ENCODE peak calls at places on chromosome 12, in eight cellular contexts. A is stomach, X is transverse colon, R is heart left ventricle, N is psoas muscle, E is tibial artery, J is lung, Q is adrenal gland. D is an unnamed sample.

GRCh38 chr12:75717902-75718301 is 206.5 kb upstream of the KRR1 start:
- DNase-seq in A (no peak), J (no peak), E (no peak), X (no peak), Q (no peak), R (no peak), N (no peak), D (no peak)

GRCh38 chr12:42669471-42669997 is 80.0 kb upstream of the PRICKLE1 start:
- DNase-seq in E (no peak), R (no peak), N (no peak), X (no peak), J (no peak), A (no peak), Q (no peak), D (no peak)

GRCh38 chr12:121355818-121356217 is 3.6 kb upstream of the ANAPC5 start:
- DNase-seq in Q (no peak), N (no peak), J (no peak), A (no peak), X (no peak), R (no peak), E (no peak), D (no peak)

GRCh38 chr12:101299931-101300330 is 20.0 kb downstream of the UTP20 start:
- DNase-seq in X (no peak), Q (no peak), R (no peak), A (no peak), E (no peak), J (no peak), N (no peak), D (no peak)

GRCh38 chr12:57270966-57271470 is 20.0 kb upstream of the STAC3 start:
- DNase-seq in J (no peak), X (no peak), R (no peak), A (no peak), N (no peak), E (no peak), Q (no peak), D (peak; percentile 8)

GRCh38 chr12:64180951-64181350 is 41.1 kb downstream of the KICS2 start:
- DNase-seq in N (no peak), R (peak; percentile 13), E (no peak), X (no peak), J (no peak), Q (peak; percentile 64), A (no peak), D (no peak)

GRCh38 chr12:130649101-130649571 is 67.0 kb downstream of the RIMBP2 start:
- DNase-seq in Q (no peak), N (no peak), A (no peak), R (no peak), X (no peak), J (no peak), E (no peak), D (no peak)

GRCh38 chr12:11758087-11758837 is 108.8 kb downstream of the ETV6 start:
- DNase-seq in E (no peak), Q (peak; percentile 65), J (no peak), N (no peak), R (peak; percentile 60), A (no peak), X (no peak), D (no peak)

GRCh38 chr12:67161322-67161918 is 107.7 kb upstream of the CAND1 start:
- DNase-seq in N (no peak), Q (peak; percentile 78), R (no peak), A (peak; percentile 33), X (peak; percentile 39), J (peak; percentile 37), E (no peak), D (peak; percentile 40)

GRCh38 chr12:157644-158043 is 56.3 kb downstream of the SLC6A12 start:
- DNase-seq in N (no peak), Q (no peak), E (no peak), A (no peak), R (no peak), J (no peak), X (no peak), D (no peak)

GRCh38 chr12:54413284-54414190 is 5.5 kb downstream of the ITGA5 start:
- DNase-seq in A (peak; percentile 37), E (peak; percentile 83), R (peak; percentile 60), J (peak; percentile 68), X (peak; percentile 55), Q (no peak), N (no peak), D (no peak)
- H3K36me3 ChIP-seq in A (peaks cover 33% of the 10 kb centered on the region), E (peaks cover 78% of the 10 kb centered on the region), R (peaks cover 36% of the 10 kb centered on the region), J (peaks cover 11% of the 10 kb centered on the region), X (no peaks in the 10 kb centered on the region), Q (no peaks in the 10 kb centered on the region), N (no peaks in the 10 kb centered on the region), D (no peaks in the 10 kb centered on the region)

DNA sequence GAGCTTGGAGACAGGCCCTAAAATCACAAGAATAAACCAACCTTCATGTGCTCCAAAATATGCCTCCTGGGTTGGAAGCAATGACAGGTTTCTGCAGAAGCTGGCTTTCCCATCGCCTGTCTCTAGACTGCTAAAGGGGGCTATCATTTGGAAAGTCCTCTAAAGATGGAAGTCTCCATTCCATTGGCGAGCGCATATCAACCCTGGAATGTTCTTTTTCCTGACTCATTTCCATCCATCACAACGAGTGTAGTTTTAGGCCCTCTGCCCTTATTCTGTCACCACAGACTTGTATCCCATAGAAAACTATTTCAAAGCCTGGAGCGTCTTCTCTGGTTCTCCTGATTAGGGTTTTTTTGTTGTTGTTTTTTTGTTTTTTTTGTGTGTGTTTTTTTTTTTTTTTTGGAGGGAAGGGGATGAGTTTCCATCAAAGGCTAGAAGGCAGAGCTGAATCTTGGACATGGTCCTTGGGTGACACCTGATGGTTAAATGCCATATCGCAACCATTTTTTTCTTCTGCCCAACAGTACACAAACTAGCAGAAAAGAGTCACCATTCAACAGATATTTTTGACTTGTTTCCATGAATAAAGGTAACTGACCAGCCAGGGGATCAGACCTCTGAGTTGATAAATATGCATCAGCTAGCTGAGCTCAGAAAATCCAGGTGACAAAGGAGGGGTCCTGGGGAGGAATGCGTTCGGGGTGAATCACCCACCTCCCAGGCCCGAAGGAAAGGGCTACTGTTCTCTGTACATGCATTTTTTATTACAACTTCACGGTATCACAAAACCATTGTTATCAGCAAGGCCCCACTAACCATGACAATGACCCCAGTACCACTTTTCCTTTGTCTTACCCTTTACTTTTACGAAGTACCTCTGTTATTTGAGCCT is 40.5 kb downstream of the KCNA5 start:
- DNase-seq in J (no peak), X (no peak), Q (peak; percentile 62), N (no peak), R (no peak), A (no peak), E (no peak), D (no peak)
- H3K4me1 ChIP-seq in J (no peaks in the 10 kb centered on the region), X (no peaks in the 10 kb centered on the region), Q (no peaks in the 10 kb centered on the region), N (no peaks in the 10 kb centered on the region), R (no peaks in the 10 kb centered on the region), A (no peaks in the 10 kb centered on the region), E (peaks cover 27% of the 10 kb centered on the region), D (no peaks in the 10 kb centered on the region)

DNA sequence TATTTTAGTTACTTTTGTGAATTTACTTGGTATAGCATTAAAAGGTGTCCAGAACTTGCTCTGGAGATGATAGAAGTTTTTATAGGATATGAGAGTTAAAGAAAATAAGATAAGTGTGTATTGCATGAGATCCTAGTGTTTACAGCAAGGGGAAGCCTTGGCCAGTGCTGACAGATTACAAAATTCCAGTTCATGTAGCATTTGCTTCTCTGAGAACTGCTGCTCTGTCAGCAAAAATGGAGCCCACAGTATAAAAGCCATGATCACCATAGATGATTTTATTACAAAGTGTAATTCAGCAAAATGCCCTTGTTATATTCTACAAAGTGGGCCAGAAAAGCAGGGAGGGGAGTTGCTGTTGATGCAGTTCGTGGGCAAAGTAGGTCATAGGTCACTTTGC is 40.0 kb upstream of the ATF1 start:
- DNase-seq in N (no peak), Q (no peak), X (no peak), R (no peak), E (no peak), J (no peak), A (no peak), D (no peak)
- H3K36me3 ChIP-seq in N (peaks cover 9% of the 10 kb centered on the region), Q (no peaks in the 10 kb centered on the region), X (peaks cover 79% of the 10 kb centered on the region), R (peaks cover 99% of the 10 kb centered on the region), E (peaks cover 88% of the 10 kb centered on the region), J (peaks cover 39% of the 10 kb centered on the region), A (peaks cover 100% of the 10 kb centered on the region), D (peaks cover 5% of the 10 kb centered on the region)

GRCh38 chr12:46259713-46260112 is 9.1 kb downstream of the SLC38A1 start:
- DNase-seq in J (no peak), A (no peak), Q (no peak), X (no peak), R (no peak), N (no peak), E (no peak), D (no peak)

GRCh38 chr12:46260153-46260912 is 8.5 kb downstream of the SLC38A1 start:
- DNase-seq in A (no peak), E (no peak), N (no peak), J (no peak), R (no peak), X (no peak), Q (no peak), D (peak; percentile 62)

GRCh38 chr12:46260913-46261476 is 7.8 kb downstream of the SLC38A1 start:
- DNase-seq in X (no peak), N (no peak), J (no peak), Q (no peak), E (no peak), R (no peak), A (no peak), D (peak; percentile 72)

GRCh38 chr12:46263140-46264017 is 5.5 kb downstream of the SLC38A1 start:
- DNase-seq in R (no peak), J (no peak), A (no peak), Q (no peak), N (no peak), E (no peak), X (no peak), D (no peak)

GRCh38 chr12:46261658-46262057 is 7.2 kb downstream of the SLC38A1 start:
- DNase-seq in J (no peak), X (no peak), Q (no peak), R (no peak), N (no peak), A (no peak), E (no peak), D (no peak)
- H3K4me1 ChIP-seq in J (peaks cover 3% of the 10 kb centered on the region), X (peaks cover 53% of the 10 kb centered on the region), Q (no peaks in the 10 kb centered on the region), R (peaks cover 5% of the 10 kb centered on the region), N (peaks cover 23% of the 10 kb centered on the region), A (peaks cover 6% of the 10 kb centered on the region), E (no peaks in the 10 kb centered on the region), D (peaks cover 95% of the 10 kb centered on the region)

D was measured in Caco-2.